ENCODE peak calls at places on chromosomes 11 and 22, in four cellular contexts. P is OCI-LY7, K is PC-9, L is Karpas-422. X is an unnamed sample. For H3K9me2, the result is how much of the 10 kb centered on the place peaks cover.

GRCh38 chr11:17286332-17286731 is 9.8 kb downstream of the NUCB2 start:
- DNase-seq in P (no peak), K (no peak), L (no peak), X (no peak)

GRCh38 chr11:116267146-116267545 is 505.6 kb downstream of the BUD13 start:
- DNase-seq in P (no peak), K (no peak), L (no peak), X (no peak)

GRCh38 chr22:17999851-18000250 is 24.5 kb downstream of the MICAL3 start:
- DNase-seq in P (no peak), K (no peak), L (peak), X (peak)

GRCh38 chr11:65132988-65133700 is 1.2 kb downstream of the SYVN1 start:
- DNase-seq in P (peak), K (peak), L (peak), X (peak)

GRCh38 chr22:39524753-39525657 is 4.6 kb downstream of the ATF4 start:
- DNase-seq in P (peak), K (peak), L (peak), X (no peak)

GRCh38 chr22:30310881-30311771 is 15.6 kb downstream of the TBC1D10A start:
- DNase-seq in P (no peak), K (peak), L (no peak), X (peak)

GRCh38 chr11:64752106-64752970 is 7.4 kb downstream of the PYGM start:
- DNase-seq in P (no peak), K (no peak), L (no peak), X (no peak)

GRCh38 chr11:34512810-34513673 is 552 bp downstream of the ELF5 start:
- DNase-seq in P (peak), K (peak), L (peak), X (peak)

GRCh38 chr11:120516461-120517389 is 5.2 kb downstream of the GRIK4 start:
- DNase-seq in P (no peak), K (no peak), L (no peak), X (no peak)

GRCh38 chr11:64358907-64359711 is at the start of gene RPS6KA4:
- DNase-seq in P (peak), K (peak), L (peak), X (peak)

GRCh38 chr11:95680169-95680929 is 109.2 kb downstream of the FAM76B start:
- DNase-seq in P (no peak), K (no peak), L (no peak), X (peak)

GRCh38 chr22:23272834-23273233 is 92.5 kb downstream of the BCR start:
- DNase-seq in P (no peak), K (no peak), L (no peak), X (no peak)

GRCh38 chr11:132904091-132904490 is 628.2 kb downstream of the OPCML start:
- DNase-seq in P (no peak), K (no peak), L (no peak), X (no peak)

GRCh38 chr11:132901638-132902610 is 630.4 kb downstream of the OPCML start:
- DNase-seq in P (no peak), K (no peak), L (no peak), X (no peak)

GRCh38 chr11:132894598-132894997 is 637.7 kb downstream of the OPCML start:
- DNase-seq in P (no peak), K (no peak), L (no peak), X (no peak)

GRCh38 chr11:132895340-132895739 is 637.0 kb downstream of the OPCML start:
- DNase-seq in P (no peak), K (no peak), L (no peak), X (no peak)

GRCh38 chr11:132898676-132899075 is 633.6 kb downstream of the OPCML start:
- DNase-seq in P (no peak), K (no peak), L (no peak), X (no peak)
- H3K9me2 ChIP-seq in P (under half), K (under half), L (under half), X (under half)

GRCh38 chr22:20292108-20292507 is 24.0 kb upstream of the RTN4R start:
- DNase-seq in P (no peak), K (no peak), L (no peak), X (no peak)

GRCh38 chr22:20291249-20291586 is 23.1 kb upstream of the RTN4R start:
- DNase-seq in P (no peak), K (no peak), L (no peak), X (no peak)

GRCh38 chr22:20290045-20290392 is 21.9 kb upstream of the RTN4R start:
- DNase-seq in P (no peak), K (no peak), L (no peak), X (no peak)

GRCh38 chr22:20291604-20292063 is 23.5 kb upstream of the RTN4R start:
- DNase-seq in P (no peak), K (no peak), L (no peak), X (no peak)

DNA sequence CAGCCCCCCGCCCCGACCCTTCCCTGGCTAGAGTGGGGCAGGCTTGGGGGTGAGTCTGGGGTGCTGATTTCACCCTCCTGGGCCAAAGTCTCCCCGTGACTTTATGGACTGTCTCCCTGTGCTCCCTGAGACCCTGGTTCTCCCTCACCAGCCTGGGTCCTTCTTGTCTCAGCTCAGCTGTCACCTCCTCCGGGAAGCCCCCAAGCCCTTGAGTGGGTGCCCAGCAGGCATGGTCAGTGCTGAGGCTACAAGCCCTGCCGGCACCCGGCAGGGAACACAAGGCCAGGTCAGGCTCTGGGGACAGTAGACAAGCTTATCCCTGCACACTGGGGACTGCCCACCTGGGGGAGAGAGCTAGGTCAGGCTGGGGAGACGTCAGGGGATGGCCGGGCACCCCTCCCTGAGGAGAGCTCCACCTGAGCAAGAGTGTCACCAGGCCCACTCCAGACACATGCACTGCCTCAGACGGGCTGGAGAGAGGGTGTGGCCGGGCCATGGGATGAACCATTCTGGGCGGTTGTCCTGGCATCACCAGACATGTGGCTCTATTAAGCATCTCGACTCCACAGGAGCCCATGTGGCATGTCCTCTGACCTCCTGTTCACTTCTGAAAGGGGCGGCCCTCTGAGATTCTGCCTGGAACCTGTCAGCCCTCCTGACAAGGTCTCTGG is 22.6 kb upstream of the RTN4R start:
- DNase-seq in P (no peak), K (no peak), L (no peak), X (no peak)
- H2AFZ ChIP-seq in P (no peak), K (no peak), L (no peak), X (no peak)

DNA sequence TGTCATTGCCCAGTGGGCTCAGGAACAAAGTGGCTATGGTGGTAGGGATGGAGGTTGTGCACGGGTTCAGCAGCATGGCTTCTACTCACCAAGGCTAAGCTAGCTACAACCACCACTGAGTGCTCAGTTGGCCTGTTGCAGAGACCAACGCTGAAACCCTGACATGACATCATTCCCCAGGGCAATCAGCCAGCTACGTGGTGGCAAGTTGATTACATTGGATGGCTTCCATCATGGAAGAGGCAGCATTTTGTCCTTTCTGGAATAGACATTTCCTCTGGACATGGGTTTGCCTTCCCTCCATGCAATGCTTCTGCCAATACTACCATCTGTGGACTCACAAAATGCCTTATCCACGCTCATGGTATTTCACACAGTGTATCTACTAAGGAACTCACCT is 634.3 kb downstream of the OPCML start:
- DNase-seq in P (no peak), K (no peak), L (no peak), X (no peak)
- H3K9me2 ChIP-seq in P (under half), K (under half), L (under half), X (under half)

GRCh38 chr22:38303974-38304373 is 13.3 kb downstream of the CSNK1E start:
- DNase-seq in P (no peak), K (no peak), L (no peak), X (no peak)

GRCh38 chr22:38302906-38303305 is 14.3 kb downstream of the CSNK1E start:
- DNase-seq in P (no peak), K (no peak), L (no peak), X (no peak)

GRCh38 chr22:38305481-38306448 is 11.5 kb downstream of the CSNK1E start:
- DNase-seq in P (peak), K (peak), L (peak), X (no peak)

GRCh38 chr22:38300197-38300945 is 16.9 kb downstream of the CSNK1E start:
- DNase-seq in P (no peak), K (peak), L (no peak), X (no peak)

GRCh38 chr22:38304526-38304925 is 12.7 kb downstream of the CSNK1E start:
- DNase-seq in P (no peak), K (peak), L (no peak), X (no peak)
- H2AFZ ChIP-seq in P (no peak), K (no peak), L (no peak), X (no peak)

GRCh38 chr11:71423181-71423790 is 24.9 kb downstream of the DHCR7 start:
- DNase-seq in P (peak), K (no peak), L (no peak), X (peak)

GRCh38 chr11:71426413-71426812 is 21.8 kb downstream of the DHCR7 start:
- DNase-seq in P (no peak), K (no peak), L (no peak), X (peak)

GRCh38 chr11:71425851-71426250 is 22.3 kb downstream of the DHCR7 start:
- DNase-seq in P (peak), K (peak), L (no peak), X (peak)

GRCh38 chr11:71428861-71429435 is 19.2 kb downstream of the DHCR7 start:
- DNase-seq in P (no peak), K (no peak), L (no peak), X (no peak)

GRCh38 chr11:71425409-71425808 is 22.8 kb downstream of the DHCR7 start:
- DNase-seq in P (peak), K (peak), L (no peak), X (peak)
- H3K9me2 ChIP-seq in P (under half), K (under half), L (under half), X (under half)

DNA sequence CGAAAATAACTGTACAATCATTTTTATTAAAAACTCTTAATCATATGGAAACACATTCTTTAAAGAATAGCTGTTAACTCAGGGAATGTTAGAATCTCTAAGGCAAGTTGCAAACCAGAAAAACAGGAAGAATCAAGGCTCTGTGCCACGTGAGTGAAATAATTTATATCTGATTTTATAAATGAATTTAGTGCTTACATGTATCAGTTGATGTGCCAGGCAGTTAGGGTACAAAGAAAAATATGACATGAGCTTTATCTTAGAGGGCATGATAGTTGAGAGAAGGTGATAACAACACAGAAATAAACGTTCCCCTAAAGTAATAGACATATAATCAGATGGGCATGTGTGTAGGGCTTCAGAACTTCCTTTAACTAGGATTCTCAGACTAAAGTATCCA is 734.5 kb upstream of the CCDC179 start:
- DNase-seq in P (no peak), K (no peak), L (no peak), X (no peak)
- H2AFZ ChIP-seq in P (no peak), K (no peak), L (no peak), X (no peak)

DNA sequence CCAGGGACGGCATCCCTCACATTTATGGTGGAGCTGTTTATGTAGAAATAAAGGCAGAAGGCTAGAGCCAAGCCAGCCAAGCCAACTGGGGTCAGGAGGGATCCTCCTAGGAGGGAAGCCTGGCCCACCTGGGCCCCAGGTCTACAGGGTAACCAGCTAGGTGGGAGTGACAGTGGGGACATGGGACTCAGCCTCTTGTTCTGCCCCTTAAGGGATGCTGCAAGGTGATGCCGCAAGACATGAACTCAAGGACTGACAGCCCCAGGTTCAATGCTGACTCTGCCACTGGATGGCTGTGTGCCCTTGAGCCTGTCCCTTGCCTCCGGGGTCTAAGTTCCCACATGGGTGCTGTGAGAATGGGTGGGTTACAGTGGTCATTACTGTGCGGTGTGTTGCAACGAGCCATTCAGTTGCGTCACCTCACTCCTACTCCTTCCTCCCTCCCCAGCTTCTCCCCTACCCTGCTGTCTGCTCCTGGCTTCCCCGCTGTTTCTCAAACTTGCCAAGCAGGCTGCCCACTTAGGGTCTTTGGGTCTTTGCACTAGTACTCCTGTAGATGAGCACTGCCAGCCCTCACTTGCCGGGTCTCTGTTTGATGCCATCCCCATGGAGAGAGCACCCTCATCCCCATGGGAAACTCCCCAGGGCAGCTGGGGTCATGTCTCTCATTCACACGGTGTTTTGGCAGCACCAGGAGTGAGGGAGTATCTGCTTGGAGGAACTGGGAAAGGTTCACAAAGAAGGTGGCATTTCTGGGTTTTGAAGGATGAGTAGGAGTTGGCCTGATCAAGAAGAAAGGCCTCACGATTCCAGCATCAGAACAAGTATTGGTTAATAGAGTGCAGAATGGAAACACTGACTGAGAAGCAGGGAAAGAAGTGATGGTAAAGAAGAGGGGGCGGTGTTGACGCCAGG is 43.0 kb upstream of the RTL6 start:
- DNase-seq in P (no peak), K (no peak), L (no peak), X (no peak)
- H3K9me2 ChIP-seq in P (under half), K (under half), L (under half), X (under half)

GRCh38 chr11:76671236-76671590 is 666 bp upstream of the LRRC32 start:
- DNase-seq in P (peak), K (no peak), L (no peak), X (no peak)
- H2AFZ ChIP-seq in P (peak), K (no peak), L (peak), X (no peak)

X was measured in PC-3.